ENCODE peak calls at places on chromosomes 2 and 18, in ten cellular contexts. T is prostate gland, D is stomach, Y is GM23338, L is heart left ventricle, S is neural progenitor cell, P is body of pancreas, F is dorsolateral prefrontal cortex, J is left ventricle myocardium inferior, O is A549. A is an unnamed sample.

GRCh38 chr2:9234680-9235387 is 28.2 kb downstream of the ASAP2 start:
- DNase-seq in Y (no peak), L (no peak), T (no peak), J (no peak), O (peak), P (no peak), D (peak), S (no peak), F (no peak), A (no peak)

GRCh38 chr18:23134780-23135678 is at the start of gene CABLES1:
- DNase-seq in S (peak), D (peak), O (peak), F (peak), T (peak), Y (peak), P (peak), L (peak), J (peak), A (no peak)

GRCh38 chr18:55549474-55550104 is 38.4 kb downstream of the TCF4 start:
- DNase-seq in Y (no peak), S (no peak), L (no peak), P (no peak), F (no peak), T (no peak), D (no peak), O (no peak), J (no peak), A (no peak)

GRCh38 chr2:237122214-237122666 is 36.6 kb downstream of the COPS8 start:
- DNase-seq in Y (peak), L (peak), T (no peak), P (peak), O (peak), D (peak), F (peak), J (peak), S (peak), A (peak)

GRCh38 chr2:160201849-160202539 is 1.9 kb upstream of the ITGB6 start:
- DNase-seq in F (no peak), O (no peak), T (no peak), Y (no peak), J (no peak), P (no peak), S (no peak), L (no peak), D (no peak), A (no peak)

GRCh38 chr2:16100006-16100405 is 159.7 kb downstream of the MYCN start:
- DNase-seq in S (no peak), J (no peak), P (no peak), Y (no peak), D (no peak), F (no peak), T (no peak), O (peak), L (no peak), A (no peak)

GRCh38 chr2:138554123-138554522 is 52.6 kb downstream of the SPOPL start:
- DNase-seq in T (no peak), S (no peak), F (no peak), O (no peak), L (no peak), J (no peak), P (no peak), D (no peak), Y (no peak), A (no peak)

GRCh38 chr18:21851327-21851961 is 110.9 kb downstream of the MIB1 start:
- DNase-seq in S (no peak), D (no peak), L (no peak), O (peak), Y (peak), T (no peak), J (no peak), P (no peak), F (no peak), A (no peak)

GRCh38 chr2:54353216-54353615 is 97.2 kb upstream of the TSPYL6 start:
- DNase-seq in J (no peak), P (no peak), D (no peak), L (no peak), S (no peak), T (no peak), F (no peak), O (no peak), Y (peak), A (no peak)

GRCh38 chr2:16005819-16006536 is 65.6 kb downstream of the MYCN start:
- DNase-seq in T (no peak), L (no peak), J (no peak), Y (no peak), O (peak), S (no peak), P (no peak), F (no peak), D (peak), A (no peak)

GRCh38 chr2:168671932-168672331 is 130.5 kb upstream of the NOSTRIN start:
- DNase-seq in Y (no peak), L (no peak), O (no peak), F (no peak), J (no peak), T (no peak), D (no peak), P (no peak), S (no peak), A (no peak)

GRCh38 chr2:55885944-55886281 is 37.7 kb downstream of the EFEMP1 start:
- DNase-seq in O (no peak), J (no peak), P (no peak), D (no peak), Y (no peak), T (no peak), L (no peak), F (no peak), S (no peak), A (no peak)

GRCh38 chr2:68368657-68369339 is 3.7 kb downstream of the PLEK start:
- DNase-seq in Y (no peak), O (peak), F (peak), S (peak), T (no peak), D (no peak), L (no peak), J (no peak), P (no peak), A (peak)

GRCh38 chr2:112048236-112048592 is 6.9 kb upstream of the TMEM87B start:
- DNase-seq in D (no peak), L (no peak), P (no peak), O (no peak), Y (no peak), J (no peak), F (no peak), S (no peak), T (no peak), A (no peak)

GRCh38 chr2:197378494-197378972 is 56.3 kb downstream of the SF3B1 start:
- DNase-seq in Y (peak), F (peak), D (peak), P (peak), J (no peak), T (peak), S (peak), L (no peak), O (peak), A (peak)

DNA sequence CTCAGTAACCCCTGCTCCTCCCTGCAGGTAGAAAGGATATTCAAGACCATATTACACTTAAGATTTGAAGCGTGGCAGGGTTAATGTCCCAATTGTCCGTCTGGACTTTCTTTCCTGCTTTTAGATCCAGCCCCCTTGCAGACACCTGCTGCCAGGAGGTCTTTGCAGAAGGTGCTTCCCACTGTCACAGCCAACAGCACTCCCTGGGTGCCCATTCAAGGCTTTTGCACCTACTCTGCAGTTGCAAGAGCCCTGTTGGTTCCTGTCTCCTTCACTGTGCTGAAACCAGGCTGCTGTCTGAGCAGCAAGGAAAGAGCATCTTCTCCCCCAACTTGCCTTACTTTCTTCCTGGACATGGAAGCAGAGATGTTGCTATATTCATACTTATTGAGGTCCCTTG is 1043.0 kb upstream of the POU3F3 start:
- DNase-seq in Y (no peak), L (no peak), O (no peak), J (no peak), P (no peak), S (no peak), T (no peak), F (no peak), D (no peak), A (no peak)
- H3K27ac ChIP-seq in Y (no peak), L (no peak), O (no peak), J (no peak), P (no peak), S (no peak), T (no peak), F (no peak), D (no peak), A (no peak)

DNA sequence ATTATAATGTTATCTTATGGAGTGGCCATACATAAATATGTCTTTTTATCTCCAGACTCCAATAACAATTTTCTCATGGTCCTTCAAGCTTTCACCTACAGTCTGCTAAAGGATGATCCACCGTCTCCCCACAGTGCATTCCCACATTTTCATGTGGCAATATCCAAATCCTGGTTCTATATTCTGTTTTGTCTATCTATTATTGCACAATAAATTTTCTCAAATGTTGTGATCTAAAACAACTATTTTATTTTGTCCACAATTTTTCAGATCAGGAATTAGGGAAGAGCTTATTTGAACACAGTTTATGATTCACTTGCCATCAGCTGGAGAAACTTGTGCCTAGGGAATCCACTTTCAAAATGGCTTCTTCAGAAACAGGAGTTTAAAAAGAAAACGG is 614.4 kb upstream of the TMEFF2 start:
- DNase-seq in O (no peak), D (no peak), P (no peak), Y (no peak), S (no peak), L (no peak), T (no peak), F (no peak), J (no peak), A (no peak)
- H3K27ac ChIP-seq in O (no peak), D (no peak), P (no peak), Y (no peak), S (no peak), L (no peak), T (no peak), F (no peak), J (no peak), A (no peak)

DNA sequence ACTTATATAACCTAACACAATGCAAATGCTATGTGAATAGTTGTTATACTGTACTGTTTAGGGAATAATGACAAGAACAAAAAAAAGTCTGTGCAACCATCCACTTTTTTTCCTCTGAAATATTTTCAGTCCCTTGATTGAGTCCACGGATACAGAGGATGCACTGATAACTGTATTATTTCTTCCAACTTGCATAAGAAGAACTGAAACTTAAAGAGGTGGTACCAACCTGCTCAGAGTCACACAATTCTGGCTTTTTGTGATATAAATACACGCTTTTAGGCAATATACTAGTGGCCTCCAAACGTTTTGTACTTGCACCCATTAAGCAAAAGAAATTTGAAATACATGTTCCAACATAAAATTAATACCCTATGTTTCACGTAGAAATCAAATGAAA is 1.3 kb downstream of the SMC6 start:
- DNase-seq in O (no peak), F (no peak), D (no peak), Y (no peak), L (no peak), P (no peak), J (no peak), S (no peak), T (no peak), A (no peak)
- H3K27ac ChIP-seq in O (peak), F (no peak), D (no peak), Y (no peak), L (no peak), P (no peak), J (no peak), S (no peak), T (no peak), A (no peak)

DNA sequence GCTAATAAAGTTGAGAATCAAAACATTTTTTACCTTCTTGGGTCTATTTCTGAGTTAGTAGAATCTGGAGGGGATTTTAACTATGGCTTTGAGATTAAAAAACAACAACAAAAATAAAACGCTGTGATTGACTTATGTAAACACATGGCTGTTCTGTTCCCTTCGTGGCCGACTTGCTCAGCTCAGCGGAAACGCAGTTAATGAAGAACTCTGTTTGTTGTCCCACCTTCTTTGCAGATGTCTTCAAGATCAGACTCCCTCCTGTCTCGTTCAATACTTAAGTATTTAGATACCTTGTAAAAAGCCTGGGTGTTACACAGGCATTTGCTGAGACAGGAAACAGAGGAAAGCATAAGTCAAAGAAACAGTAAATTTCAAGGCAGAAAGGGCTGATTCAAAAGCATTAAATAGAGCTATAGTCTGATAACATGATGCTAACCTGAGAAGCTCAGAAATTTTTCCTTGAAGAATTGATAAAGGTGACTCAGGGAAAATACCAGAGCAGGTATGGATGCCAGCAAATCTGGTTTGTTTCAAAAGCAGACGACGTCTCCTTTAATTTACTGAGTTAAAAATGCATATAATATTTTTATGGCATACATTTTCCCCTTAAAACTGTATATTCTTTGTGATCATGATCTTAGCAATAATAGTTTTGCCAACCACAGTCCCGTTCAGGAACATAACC is 21.7 kb upstream of the POLI start:
- DNase-seq in S (peak), D (no peak), Y (peak), T (no peak), O (no peak), P (no peak), L (no peak), J (no peak), F (no peak), A (no peak)
- H3K27ac ChIP-seq in S (peak), D (no peak), Y (peak), T (peak), O (no peak), P (peak), L (no peak), J (no peak), F (no peak), A (no peak)

DNA sequence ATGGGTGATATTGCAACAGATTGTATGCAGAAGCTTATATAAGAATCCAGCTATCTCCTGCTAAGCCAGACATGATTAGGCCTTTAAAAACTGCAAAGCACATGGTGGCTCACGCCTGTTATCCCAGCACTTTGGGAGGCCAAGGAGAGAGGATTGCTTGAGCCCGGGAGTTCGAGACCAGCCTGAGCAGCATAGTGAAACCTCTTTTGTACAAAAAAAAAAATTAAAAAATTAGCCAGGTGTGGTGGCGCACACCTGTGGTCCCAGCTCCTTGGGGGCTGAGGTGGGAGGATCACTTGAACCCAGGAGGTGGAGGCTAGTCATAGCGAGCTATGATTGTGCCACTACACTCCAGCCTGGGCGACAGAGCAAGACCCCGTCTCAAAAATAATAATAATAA is 204.6 kb downstream of the TNS1 start:
- DNase-seq in S (no peak), L (peak), Y (no peak), T (no peak), P (no peak), O (no peak), D (no peak), F (no peak), J (no peak), A (no peak)
- H3K27ac ChIP-seq in S (no peak), L (peak), Y (no peak), T (no peak), P (no peak), O (no peak), D (peak), F (no peak), J (peak), A (no peak)

GRCh38 chr18:46424898-46425297 is 232.1 kb downstream of the LOXHD1 start:
- DNase-seq in P (no peak), S (peak), O (no peak), T (peak), L (no peak), J (no peak), Y (peak), F (no peak), D (no peak), A (no peak)

GRCh38 chr18:46419391-46420141 is 237.5 kb downstream of the LOXHD1 start:
- DNase-seq in O (no peak), D (no peak), F (no peak), Y (peak), J (no peak), S (peak), T (no peak), P (no peak), L (no peak), A (no peak)

GRCh38 chr18:46423226-46423805 is 233.7 kb downstream of the LOXHD1 start:
- DNase-seq in T (no peak), P (no peak), S (no peak), Y (no peak), L (no peak), O (no peak), J (no peak), F (no peak), D (no peak), A (no peak)

GRCh38 chr18:46422552-46423055 is 234.4 kb downstream of the LOXHD1 start:
- DNase-seq in S (no peak), J (no peak), T (no peak), Y (no peak), D (no peak), F (no peak), O (no peak), P (no peak), L (no peak), A (no peak)

GRCh38 chr18:46421973-46422551 is 235.0 kb downstream of the LOXHD1 start:
- DNase-seq in J (no peak), O (no peak), P (no peak), Y (no peak), T (peak), D (no peak), S (no peak), F (no peak), L (no peak), A (no peak)
- H3K27ac ChIP-seq in J (no peak), O (no peak), P (no peak), Y (no peak), T (peak), D (no peak), S (no peak), F (no peak), L (no peak), A (no peak)

DNA sequence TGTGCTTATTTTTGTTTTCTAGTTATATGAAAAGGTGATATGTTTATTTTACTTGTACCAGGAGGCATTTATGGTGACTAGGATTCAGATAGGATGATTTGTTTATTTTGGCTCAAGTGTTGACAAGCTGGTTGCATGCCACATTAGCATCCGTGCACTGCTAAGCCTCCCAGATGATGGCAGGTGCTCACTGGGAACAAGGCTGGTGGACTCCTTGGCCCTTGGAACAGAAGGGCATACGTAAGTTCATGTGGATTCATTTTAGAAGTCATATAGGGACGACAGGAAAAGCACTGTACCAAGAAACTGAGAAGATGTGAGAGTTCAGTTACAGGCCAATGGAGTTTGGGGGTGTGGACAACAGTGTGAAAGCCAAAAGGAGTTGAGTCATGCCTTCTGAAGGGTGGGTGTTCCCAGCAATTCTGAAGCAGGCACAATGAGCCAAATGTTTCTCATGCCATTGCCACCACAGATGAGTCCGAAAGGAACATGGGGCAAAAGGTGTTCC is 166.2 kb downstream of the PHLPP1 start:
- DNase-seq in D (no peak), S (no peak), F (no peak), P (no peak), O (peak), L (no peak), T (no peak), Y (no peak), J (no peak), A (no peak)
- H3K27ac ChIP-seq in D (no peak), S (no peak), F (no peak), P (no peak), O (peak), L (no peak), T (no peak), Y (no peak), J (peak), A (no peak)

DNA sequence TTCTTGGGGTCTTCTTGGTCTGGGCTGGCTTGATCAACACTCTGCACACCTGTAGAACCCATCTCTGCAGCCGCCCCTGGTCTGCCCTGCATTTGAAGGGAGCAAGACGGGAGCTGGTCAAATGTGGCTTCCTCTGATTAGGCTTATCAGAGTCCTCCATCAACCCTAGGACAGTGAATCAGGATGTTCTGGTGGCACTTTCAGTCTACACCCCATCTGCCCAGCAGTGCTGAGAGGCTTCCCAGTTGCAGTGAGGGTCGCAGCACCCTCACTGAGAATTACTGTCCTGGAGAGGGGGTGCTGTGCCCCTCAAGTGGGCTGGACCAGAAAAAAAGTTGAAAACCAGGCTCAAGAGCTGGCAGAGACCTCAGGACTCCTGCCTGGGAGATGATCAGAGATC is 152.9 kb downstream of the DYSF start:
- DNase-seq in T (no peak), O (no peak), J (no peak), D (peak), P (peak), F (no peak), Y (no peak), L (no peak), S (no peak), A (no peak)
- H3K27ac ChIP-seq in T (no peak), O (no peak), J (peak), D (no peak), P (no peak), F (no peak), Y (no peak), L (no peak), S (no peak), A (no peak)

A was measured in substantia nigra.